ENCODE peak calls at places on chromosome 7, in four cellular contexts. Y is WTC11, Z is K562, U is HepG2. Q is an unnamed sample.

GRCh38 chr7:12979181-12979580 is 291.7 kb downstream of the ARL4A start:
- DNase-seq in U (no peak), Z (no peak), Y (no peak), Q (no peak)

GRCh38 chr7:31464601-31465000 is 49.3 kb upstream of the ITPRID1 start:
- DNase-seq in Y (no peak), U (no peak), Z (no peak), Q (peak)

GRCh38 chr7:92835851-92836488 is 403 bp downstream of the CDK6 start:
- DNase-seq in U (peak), Z (peak), Y (no peak), Q (peak)

GRCh38 chr7:101882595-101883564 is 65.5 kb downstream of the CUX1 start:
- DNase-seq in Z (peak), U (peak), Y (peak), Q (peak)

GRCh38 chr7:17971392-17971791 is 31.1 kb upstream of the SNX13 start:
- DNase-seq in U (no peak), Y (no peak), Z (no peak), Q (no peak)

GRCh38 chr7:40470817-40471216 is 336.0 kb downstream of the SUGCT start:
- DNase-seq in Z (no peak), U (no peak), Y (no peak), Q (no peak)

GRCh38 chr7:17564678-17565209 is 266.3 kb downstream of the AHR start:
- DNase-seq in Z (no peak), U (no peak), Y (no peak), Q (no peak)

GRCh38 chr7:148348466-148348865 is 242.1 kb upstream of the C7orf33 start:
- DNase-seq in U (no peak), Z (no peak), Y (no peak), Q (no peak)

GRCh38 chr7:91240546-91240945 is 23.7 kb upstream of the FZD1 start:
- DNase-seq in Z (no peak), U (peak), Y (no peak), Q (no peak)

GRCh38 chr7:95501261-95501816 is 15.6 kb downstream of the ASB4 start:
- DNase-seq in Z (no peak), Y (no peak), U (no peak), Q (no peak)

GRCh38 chr7:121046009-121046408 is 57.5 kb downstream of the CPED1 start:
- DNase-seq in Y (no peak), U (no peak), Z (no peak), Q (no peak)

GRCh38 chr7:55951637-55952351 is at the start of gene MRPS17:
- DNase-seq in Z (peak), Y (peak), U (peak), Q (peak)

GRCh38 chr7:137667633-137668387 is 179.0 kb downstream of the DGKI start:
- DNase-seq in U (no peak), Y (no peak), Z (no peak), Q (peak)

DNA sequence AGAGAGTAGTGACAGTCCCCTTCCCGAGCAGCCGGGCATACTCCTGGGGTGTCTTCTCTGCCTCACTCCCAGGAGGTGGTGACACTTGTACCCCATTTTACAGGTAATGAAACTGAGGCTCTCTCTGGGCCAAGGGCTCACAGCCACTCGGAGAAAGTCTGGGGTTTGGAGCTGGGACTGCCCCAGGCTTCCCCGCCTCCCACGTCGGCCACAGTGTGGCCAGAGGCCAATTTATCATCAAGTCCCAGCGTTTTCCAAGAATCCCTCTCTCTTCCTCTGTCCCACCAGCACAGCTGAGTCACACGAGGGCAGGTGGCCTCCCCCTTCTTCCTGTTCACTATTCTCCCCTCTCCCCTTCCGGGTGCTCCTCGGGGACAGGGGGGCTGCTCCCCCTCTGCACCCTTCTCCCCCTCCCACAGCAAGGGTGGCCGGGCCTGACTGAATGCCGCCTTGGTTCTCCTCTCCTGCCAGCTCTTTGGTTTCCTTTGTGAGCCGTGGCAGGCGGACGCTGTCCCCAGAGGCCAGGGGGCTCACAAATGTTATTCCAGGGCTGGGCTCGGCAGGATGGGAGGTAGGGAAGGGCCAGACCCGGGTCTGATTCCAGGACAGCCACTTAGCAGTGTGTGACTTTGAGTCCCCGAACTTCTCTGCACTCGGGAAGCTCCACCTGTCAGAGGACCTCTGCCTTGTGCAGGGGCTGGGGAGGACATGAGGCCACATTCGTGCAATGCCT is 17.7 kb downstream of the CLIP2 start:
- DNase-seq in Y (no peak), Z (peak), U (no peak), Q (no peak)
- TF ChIP-seq HMGXB4 in Y (no peak), Z (no peak), U (no peak), Q (no peak)

GRCh38 chr7:84729284-84729683 is 457.6 kb downstream of the SEMA3D start:
- DNase-seq in Y (no peak), U (no peak), Z (peak), Q (no peak)
- TF ChIP-seq HMGXB4 in Y (no peak), U (no peak), Z (no peak), Q (no peak)

DNA sequence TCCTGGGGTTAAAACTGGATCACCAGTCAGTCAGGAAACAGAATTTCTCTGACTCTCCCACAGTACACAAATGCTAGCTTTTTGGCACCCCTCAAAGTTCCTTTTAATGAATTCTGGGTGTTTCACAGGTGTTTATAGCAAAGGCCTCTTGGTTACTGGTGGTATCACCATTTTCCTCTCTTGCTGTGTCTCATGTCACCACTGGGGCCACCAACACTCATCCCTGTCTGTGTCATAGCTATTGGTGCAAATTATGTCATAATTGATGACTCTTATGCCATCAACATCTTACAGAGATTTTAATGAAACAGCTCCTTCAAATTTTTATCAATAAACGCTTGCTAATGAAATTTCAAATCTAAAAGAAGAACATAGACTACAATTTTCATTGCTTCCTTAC is 27.7 kb upstream of the OSBPL3 start:
- DNase-seq in Y (no peak), Z (no peak), U (no peak), Q (no peak)
- TF ChIP-seq HMGXB4 in Y (no peak), Z (no peak), U (no peak), Q (no peak)

DNA sequence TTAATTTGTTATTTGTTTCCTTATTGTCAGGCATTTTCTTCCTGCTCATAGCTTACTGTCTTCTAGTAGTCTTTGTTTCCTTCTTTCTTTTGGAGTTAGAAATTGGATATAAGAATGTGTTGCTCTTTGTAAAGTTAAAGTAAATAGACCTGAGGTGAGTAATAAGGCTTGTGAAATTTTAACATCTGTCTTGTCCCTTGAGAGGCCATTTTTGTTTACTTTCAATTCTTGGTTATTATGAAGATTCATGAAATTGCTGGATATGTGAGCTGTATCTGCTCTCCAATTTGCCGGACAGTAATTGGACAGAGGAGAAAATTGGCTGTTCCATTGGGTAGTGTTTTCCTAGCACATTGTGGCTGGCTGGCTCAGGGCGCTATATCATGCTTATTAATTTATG is 260.7 kb downstream of the EXOC4 start:
- DNase-seq in Y (no peak), Z (no peak), U (no peak), Q (peak)
- TF ChIP-seq HMGXB4 in Y (no peak), Z (no peak), U (no peak), Q (no peak)

DNA sequence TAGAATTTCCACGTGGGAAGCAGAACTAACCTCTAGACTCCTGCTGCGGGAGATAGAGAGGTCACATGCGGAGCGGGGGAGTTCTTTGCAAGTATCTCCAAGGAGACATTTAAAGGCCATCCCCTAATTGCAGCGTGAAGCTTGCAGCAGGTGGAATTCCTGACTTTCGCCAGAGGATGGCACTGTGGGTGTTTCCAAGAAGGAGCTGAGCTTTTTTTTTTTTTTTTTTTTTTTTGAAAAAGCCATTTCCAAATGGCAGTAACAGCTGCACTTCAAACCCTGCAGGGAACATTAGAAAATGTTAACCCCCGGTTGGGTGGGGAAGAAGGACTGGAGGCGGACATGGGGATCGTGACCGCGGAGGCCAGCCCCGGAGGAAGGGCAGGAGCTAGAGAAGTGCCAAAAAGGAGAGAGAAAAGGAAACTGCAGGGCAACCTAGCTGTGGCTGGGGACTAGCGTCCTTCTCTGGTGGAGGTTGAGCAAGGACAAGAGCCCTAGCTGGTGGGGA is 487.7 kb downstream of the TYW1 start:
- DNase-seq in Y (peak), U (peak), Z (peak), Q (peak)
- TF ChIP-seq HMGXB4 in Y (peak), U (no peak), Z (no peak), Q (no peak)

GRCh38 chr7:26381476-26382175 is 90.0 kb downstream of the SNX10 start:
- DNase-seq in Y (no peak), Z (no peak), U (no peak), Q (no peak)
- TF ChIP-seq HMGXB4 in Y (no peak), Z (no peak), U (no peak), Q (no peak)

GRCh38 chr7:25260862-25261454 is 32.7 kb upstream of the NPVF start:
- DNase-seq in Y (no peak), U (no peak), Z (no peak), Q (no peak)

GRCh38 chr7:25259487-25260243 is 31.4 kb upstream of the NPVF start:
- DNase-seq in U (peak), Y (peak), Z (peak), Q (peak)

GRCh38 chr7:25256424-25256823 is 28.1 kb upstream of the NPVF start:
- DNase-seq in Y (no peak), U (no peak), Z (no peak), Q (no peak)

GRCh38 chr7:25253714-25254113 is 25.4 kb upstream of the NPVF start:
- DNase-seq in U (no peak), Z (no peak), Y (no peak), Q (no peak)

GRCh38 chr7:25255603-25256320 is 27.5 kb upstream of the NPVF start:
- DNase-seq in U (no peak), Z (no peak), Y (no peak), Q (no peak)
- TF ChIP-seq HMGXB4 in U (no peak), Z (no peak), Y (no peak), Q (no peak)

GRCh38 chr7:150368884-150369739 is 490 bp downstream of the REPIN1 start:
- DNase-seq in Y (peak), Z (peak), U (peak), Q (peak)

GRCh38 chr7:150370612-150371071 is 2.0 kb downstream of the REPIN1 start:
- DNase-seq in Y (no peak), Z (no peak), U (peak), Q (no peak)

GRCh38 chr7:150368098-150368883 is at the start of gene REPIN1:
- DNase-seq in Y (peak), Z (peak), U (peak), Q (peak)

GRCh38 chr7:150371131-150371995 is 2.7 kb downstream of the REPIN1 start:
- DNase-seq in Z (no peak), Y (peak), U (no peak), Q (no peak)

DNA sequence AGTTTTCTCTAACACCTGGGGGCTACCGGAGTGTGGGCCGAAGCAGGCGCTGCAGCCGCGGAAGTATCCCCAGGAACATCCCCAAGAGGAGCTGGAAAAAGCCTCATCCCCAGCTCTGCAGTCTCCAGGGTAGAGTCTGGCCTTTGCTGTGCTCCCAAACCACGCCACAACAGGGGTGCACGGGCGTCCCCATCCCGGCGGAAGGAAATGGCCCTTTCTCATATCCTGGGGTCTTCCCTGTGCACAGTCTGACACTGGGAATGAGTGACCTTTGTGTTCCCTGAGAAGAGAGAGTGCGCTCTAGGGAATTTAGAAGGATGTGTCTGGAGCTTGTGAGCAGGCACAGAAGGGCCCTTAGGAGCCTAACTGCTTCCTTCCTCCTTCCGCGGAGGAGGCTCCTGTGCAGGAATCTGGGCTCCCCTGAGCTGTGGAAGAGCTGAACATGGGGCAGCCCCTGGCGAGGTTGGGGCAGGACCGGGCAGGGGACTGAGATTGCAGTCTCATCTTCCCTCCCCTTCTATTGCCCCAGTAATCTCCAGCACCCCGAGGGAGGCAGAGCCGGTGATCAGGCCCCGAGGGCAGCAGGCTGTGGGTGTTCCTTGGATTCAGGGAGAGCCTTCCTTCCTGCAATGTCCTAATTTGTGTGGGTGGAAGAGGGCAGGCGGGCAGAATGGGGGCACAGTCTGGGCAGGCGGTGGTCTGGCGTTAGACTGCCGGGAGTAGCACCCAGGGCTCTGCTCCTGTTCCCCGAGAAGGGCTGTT is 1.3 kb downstream of the REPIN1 start:
- DNase-seq in Z (no peak), Y (peak), U (no peak), Q (no peak)
- TF ChIP-seq HMGXB4 in Z (no peak), Y (no peak), U (no peak), Q (no peak)

GRCh38 chr7:153835712-153836265 is 216.4 kb upstream of the DPP6 start:
- DNase-seq in Y (no peak), U (no peak), Z (no peak), Q (no peak)

GRCh38 chr7:153829523-153829922 is 222.7 kb upstream of the DPP6 start:
- DNase-seq in U (no peak), Y (no peak), Z (no peak), Q (no peak)

GRCh38 chr7:153832160-153832559 is 220.0 kb upstream of the DPP6 start:
- DNase-seq in Z (peak), Y (no peak), U (peak), Q (no peak)

GRCh38 chr7:153840861-153841260 is 211.3 kb upstream of the DPP6 start:
- DNase-seq in Z (no peak), U (no peak), Y (no peak), Q (no peak)

GRCh38 chr7:153835104-153835503 is 217.1 kb upstream of the DPP6 start:
- DNase-seq in U (no peak), Y (no peak), Z (peak), Q (no peak)
- TF ChIP-seq HMGXB4 in U (no peak), Y (no peak), Z (no peak), Q (no peak)

Q was measured in A549.